ENCODE peak calls at places on chromosomes 13 and 19, in eight cellular contexts. S, N, B, C, X, P, Y and G are unnamed samples.

GRCh38 chr19:1172353-1173159 is 1.5 kb downstream of the SBNO2 start:
- DNase-seq in S (no peak), N (peak), B (no peak), C (no peak), X (no peak), P (peak), Y (no peak), G (no peak)

GRCh38 chr19:5364674-5365073 is 24.1 kb upstream of the PTPRS start:
- DNase-seq in S (no peak), N (no peak), B (peak), C (no peak), X (no peak), P (no peak), Y (no peak), G (no peak)

GRCh38 chr13:73877399-73877798 is 256.8 kb downstream of the KLF12 start:
- DNase-seq in S (no peak), N (no peak), B (no peak), C (no peak), X (no peak), P (no peak), Y (no peak), G (no peak)

GRCh38 chr13:90049989-90050671 is 1297.4 kb upstream of the MIR17HG start:
- DNase-seq in S (peak), N (no peak), B (no peak), C (no peak), X (no peak), P (no peak), Y (no peak), G (no peak)

GRCh38 chr19:34793562-34793961 is 20.5 kb upstream of the ZNF599 start:
- DNase-seq in S (no peak), N (no peak), B (no peak), C (no peak), X (no peak), P (no peak), Y (no peak), G (no peak)

GRCh38 chr13:31214379-31214778 is 14.6 kb downstream of the B3GLCT start:
- DNase-seq in S (no peak), N (no peak), B (no peak), C (no peak), X (no peak), P (no peak), Y (no peak), G (no peak)

GRCh38 chr13:65597839-65598818 is 1632.0 kb downstream of the PCDH9 start:
- DNase-seq in S (peak), N (no peak), B (no peak), C (no peak), X (no peak), P (no peak), Y (no peak), G (no peak)

GRCh38 chr13:81745391-81745790 is 1404.5 kb upstream of the SPRY2 start:
- DNase-seq in S (no peak), N (no peak), B (no peak), C (no peak), X (no peak), P (no peak), Y (no peak), G (no peak)

GRCh38 chr13:43924549-43925245 is 45.0 kb downstream of the LACC1 start:
- DNase-seq in S (no peak), N (no peak), B (no peak), C (no peak), X (no peak), P (no peak), Y (no peak), G (no peak)

GRCh38 chr19:27765912-27766725 is 1446.8 kb downstream of the UQCRFS1 start:
- DNase-seq in S (no peak), N (no peak), B (no peak), C (no peak), X (no peak), P (no peak), Y (no peak), G (no peak)

GRCh38 chr13:113907637-113908617 is 44.1 kb upstream of the GAS6 start:
- DNase-seq in S (peak), N (peak), B (no peak), C (no peak), X (no peak), P (peak), Y (no peak), G (no peak)

GRCh38 chr19:41984961-41985360 is 9.1 kb downstream of the ATP1A3 start:
- DNase-seq in S (no peak), N (no peak), B (peak), C (no peak), X (no peak), P (no peak), Y (no peak), G (no peak)

GRCh38 chr19:48741222-48741999 is 1.0 kb upstream of the RASIP1 start:
- DNase-seq in S (no peak), N (peak), B (peak), C (no peak), X (no peak), P (no peak), Y (peak), G (no peak)

GRCh38 chr19:40906512-40906911 is 24.5 kb upstream of the CYP2A7 start:
- DNase-seq in S (no peak), N (no peak), B (no peak), C (no peak), X (no peak), P (no peak), Y (no peak), G (no peak)

GRCh38 chr13:93183302-93183701 is 43.3 kb upstream of the GPC6 start:
- DNase-seq in S (no peak), N (no peak), B (peak), C (no peak), X (no peak), P (no peak), Y (no peak), G (no peak)

GRCh38 chr19:18764591-18765051 is 26.5 kb downstream of the COMP start:
- DNase-seq in S (no peak), N (no peak), B (no peak), C (no peak), X (no peak), P (no peak), Y (no peak), G (no peak)

GRCh38 chr13:21137696-21138095 is 38.7 kb downstream of the SKA3 start:
- DNase-seq in S (no peak), N (no peak), B (no peak), C (no peak), X (no peak), P (no peak), Y (no peak), G (no peak)

GRCh38 chr13:75263741-75264407 is 218.1 kb downstream of the TBC1D4 start:
- DNase-seq in S (peak), N (no peak), B (no peak), C (no peak), X (no peak), P (no peak), Y (no peak), G (no peak)

GRCh38 chr13:79709526-79709925 is 228.6 kb downstream of the NDFIP2 start:
- DNase-seq in S (peak), N (no peak), B (no peak), C (no peak), X (no peak), P (no peak), Y (no peak), G (no peak)